ENCODE peak calls at places on chromosomes 6 and 20, in four cellular contexts. N, D, J and X are unnamed samples.

GRCh38 chr20:19974621-19975435 is 42.3 kb upstream of the NAA20 start:
- DNase-seq in J (no peak), N (peak; percentile 97), D (no peak), X (no peak)

GRCh38 chr20:3890410-3890751 is 1.2 kb downstream of the PANK2 start:
- DNase-seq in J (no peak), N (peak; percentile 56), D (no peak), X (no peak)

GRCh38 chr6:1873781-1874180 is 264.1 kb downstream of the FOXC1 start:
- DNase-seq in J (no peak), D (no peak), N (no peak), X (no peak)

GRCh38 chr6:168228676-168229367 is 90.8 kb downstream of the DACT2 start:
- DNase-seq in J (no peak), D (no peak), N (no peak), X (no peak)

GRCh38 chr6:113875470-113875869 is 18.3 kb downstream of the MARCKS start:
- DNase-seq in N (peak; percentile 76), J (no peak), D (peak; percentile 33), X (no peak)

GRCh38 chr20:37920270-37920669 is 17.3 kb downstream of the VSTM2L start:
- DNase-seq in D (no peak), N (no peak), J (no peak), X (no peak)

GRCh38 chr6:97294451-97294850 is 11.4 kb upstream of the MMS22L start:
- DNase-seq in N (peak; percentile 79), D (no peak), J (no peak), X (no peak)

GRCh38 chr6:36195471-36196048 is 984 bp upstream of the BRPF3 start:
- DNase-seq in N (no peak), J (no peak), D (peak; percentile 3), X (no peak)

GRCh38 chr6:111788779-111789276 is 84.4 kb downstream of the FYN start:
- DNase-seq in D (no peak), N (no peak), J (no peak), X (no peak)

GRCh38 chr6:155959898-155960297 is 504.3 kb upstream of the NOX3 start:
- DNase-seq in N (no peak), D (no peak), J (no peak), X (no peak)

GRCh38 chr20:32320305-32320704 is 37.8 kb upstream of the ASXL1 start:
- DNase-seq in J (no peak), D (no peak), N (no peak), X (no peak)

GRCh38 chr6:143613749-143614148 is 64.0 kb upstream of the PHACTR2 start:
- DNase-seq in J (no peak), N (no peak), D (no peak), X (no peak)

GRCh38 chr6:143612186-143612585 is 65.6 kb upstream of the PHACTR2 start:
- DNase-seq in N (peak; percentile 36), J (no peak), D (no peak), X (no peak)

GRCh38 chr6:143616741-143617140 is 61.0 kb upstream of the PHACTR2 start:
- DNase-seq in N (no peak), D (peak; percentile 17), J (no peak), X (no peak)

GRCh38 chr6:143615785-143616184 is 62.0 kb upstream of the PHACTR2 start:
- DNase-seq in J (no peak), N (no peak), D (no peak), X (no peak)

GRCh38 chr6:143614270-143614669 is 63.5 kb upstream of the PHACTR2 start:
- DNase-seq in N (no peak), D (no peak), J (no peak), X (no peak)
- H2BK120ac ChIP-seq in N (no peak overlapping the region), D (no peak overlapping the region), J (no peak overlapping the region), X (no peak overlapping the region)

GRCh38 chr6:82954937-82955577 is 110.6 kb downstream of the UBE3D start:
- DNase-seq in J (no peak), N (peak; percentile 91), D (no peak), X (no peak)
- H4K5ac ChIP-seq in J (no peak overlapping the region), N (peak overlapping the region; percentile 94), D (no peak overlapping the region), X (no peak overlapping the region)

GRCh38 chr6:18416341-18416679 is 29.2 kb downstream of the RNF144B start:
- DNase-seq in J (no peak), D (no peak), N (no peak), X (no peak)

GRCh38 chr6:18414102-18414501 is 27.0 kb downstream of the RNF144B start:
- DNase-seq in J (no peak), N (no peak), D (no peak), X (no peak)

GRCh38 chr6:18413320-18413830 is 26.2 kb downstream of the RNF144B start:
- DNase-seq in D (no peak), N (no peak), J (no peak), X (no peak)

GRCh38 chr6:18415671-18416340 is 28.7 kb downstream of the RNF144B start:
- DNase-seq in D (no peak), N (peak; percentile 48), J (no peak), X (no peak)

DNA sequence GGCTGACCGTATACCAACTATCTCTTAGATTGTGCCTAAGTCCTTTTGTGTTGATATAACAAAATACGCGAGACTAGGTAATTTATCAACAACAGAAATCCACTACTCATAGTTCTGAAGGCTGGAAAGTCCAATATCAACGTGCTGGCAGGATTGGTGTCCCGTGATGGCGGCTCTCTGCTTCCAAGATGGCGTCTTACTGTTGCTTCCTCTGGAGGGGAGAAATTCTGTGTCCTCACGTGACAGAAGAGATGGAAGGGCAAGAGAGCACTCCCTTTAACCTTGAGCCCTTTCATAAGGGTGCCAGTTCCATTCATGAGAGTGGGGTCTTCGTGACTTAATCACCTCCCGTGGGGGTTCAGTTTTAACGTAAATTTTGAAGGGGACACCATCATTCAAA is 28.1 kb downstream of the RNF144B start:
- DNase-seq in D (no peak), J (no peak), N (no peak), X (no peak)
- H2AK5ac ChIP-seq in D (no peak overlapping the region), J (no peak overlapping the region), N (no peak overlapping the region), X (no peak overlapping the region)

GRCh38 chr6:33314515-33314942 is 651 bp upstream of the TAPBP start:
- DNase-seq in D (peak; percentile 93), N (peak; percentile 86), J (no peak), X (peak; percentile 77)
- H2BK120ac ChIP-seq in D (no peak overlapping the region), N (peak overlapping the region; percentile 86), J (peak overlapping the region; percentile 44), X (no peak overlapping the region)

GRCh38 chr6:89776583-89777233 is 42.9 kb downstream of the MDN1 start:
- DNase-seq in D (no peak), N (no peak), J (no peak), X (no peak)
- H4K5ac ChIP-seq in D (no peak overlapping the region), N (no peak overlapping the region), J (no peak overlapping the region), X (no peak overlapping the region)

GRCh38 chr6:13454286-13455221 is 32.8 kb downstream of the GFOD1 start:
- DNase-seq in N (peak; percentile 85), J (no peak), D (no peak), X (no peak)
- H2AK5ac ChIP-seq in N (peak overlapping the region; percentile 54), J (no peak overlapping the region), D (no peak overlapping the region), X (no peak overlapping the region)

GRCh38 chr6:91477688-91478087 is 890.8 kb upstream of the MAP3K7 start:
- DNase-seq in N (no peak), J (no peak), D (no peak), X (no peak)
- H2BK120ac ChIP-seq in N (no peak overlapping the region), J (no peak overlapping the region), D (no peak overlapping the region), X (no peak overlapping the region)